ENCODE peak calls at places on chromosomes 2 and 18, in ten cellular contexts. W is dorsolateral prefrontal cortex, C is astrocyte, J is fibroblast of lung, V is AG04450, P is psoas muscle, K is tibial artery, X is WTC11, U is ovary, O is nephron progenitor cell. Z is an unnamed sample.

GRCh38 chr2:62456721-62457539 is 49.1 kb downstream of the TMEM17 start:
- DNase-seq in V (no peak), K (peak; percentile 60), W (peak; percentile 80), J (peak; percentile 74), U (peak; percentile 74), O (peak; percentile 94), C (peak; percentile 63), P (peak; percentile 71), X (peak; percentile 94), Z (peak; percentile 44)

GRCh38 chr2:10079192-10079930 is 850 bp downstream of the CYS1 start:
- DNase-seq in P (peak; percentile 50), O (peak; percentile 60), C (peak; percentile 69), X (peak; percentile 36), W (peak; percentile 52), K (peak; percentile 39), J (peak; percentile 76), U (peak; percentile 57), V (no peak), Z (no peak)

GRCh38 chr2:38494394-38494793 is 108.3 kb downstream of the HNRNPLL start:
- DNase-seq in O (no peak), P (peak; percentile 75), V (no peak), K (no peak), C (no peak), W (no peak), U (no peak), J (no peak), X (no peak), Z (no peak)

GRCh38 chr2:238142382-238143205 is 4.1 kb downstream of the KLHL30 start:
- DNase-seq in O (no peak), C (no peak), V (no peak), W (no peak), P (no peak), K (no peak), J (no peak), U (no peak), X (no peak), Z (no peak)

GRCh38 chr2:241842067-241842415 is 16.7 kb downstream of the PDCD1 start:
- DNase-seq in J (no peak), C (no peak), O (no peak), U (no peak), W (no peak), X (no peak), K (no peak), P (no peak), V (no peak), Z (no peak)

GRCh38 chr2:158722266-158723105 is 72.6 kb upstream of the DAPL1 start:
- DNase-seq in K (no peak), J (no peak), X (no peak), O (no peak), C (no peak), W (no peak), U (no peak), P (no peak), V (no peak), Z (no peak)

GRCh38 chr2:190318931-190319556 is 582 bp downstream of the HIBCH start:
- DNase-seq in O (peak; percentile 14), X (no peak), J (no peak), K (no peak), C (no peak), U (peak; percentile 11), V (no peak), P (no peak), W (no peak), Z (no peak)

GRCh38 chr2:12352891-12353290 is 363.8 kb upstream of the TRIB2 start:
- DNase-seq in W (no peak), K (no peak), V (no peak), C (no peak), P (no peak), X (no peak), U (no peak), O (no peak), J (no peak), Z (no peak)

GRCh38 chr2:190718652-190719526 is 70.0 kb downstream of the NAB1 start:
- DNase-seq in W (no peak), K (no peak), O (peak; percentile 27), X (no peak), J (peak; percentile 80), P (peak; percentile 32), C (peak; percentile 74), V (peak; percentile 18), U (no peak), Z (no peak)

GRCh38 chr18:24075731-24076130 is 61.2 kb downstream of the TTC39C start:
- DNase-seq in O (no peak), K (no peak), X (no peak), U (no peak), V (no peak), P (no peak), J (no peak), W (no peak), C (no peak), Z (no peak)

GRCh38 chr18:50861617-50862016 is 17.3 kb upstream of the ME2 start:
- DNase-seq in K (no peak), X (no peak), J (no peak), U (no peak), P (no peak), O (no peak), W (no peak), V (no peak), C (no peak), Z (no peak)

GRCh38 chr18:50853863-50854271 is 25.1 kb upstream of the ME2 start:
- DNase-seq in P (peak; percentile 26), C (peak; percentile 70), K (peak; percentile 21), U (no peak), O (no peak), X (no peak), W (no peak), V (no peak), J (peak; percentile 81), Z (no peak)

GRCh38 chr18:50859793-50860192 is 19.1 kb upstream of the ME2 start:
- DNase-seq in W (no peak), C (no peak), X (no peak), V (no peak), U (no peak), K (no peak), O (no peak), P (no peak), J (no peak), Z (no peak)

GRCh38 chr18:50855976-50856772 is 22.7 kb upstream of the ME2 start:
- DNase-seq in O (no peak), J (peak; percentile 7), P (no peak), C (no peak), K (no peak), X (no peak), V (no peak), W (no peak), U (no peak), Z (no peak)

DNA sequence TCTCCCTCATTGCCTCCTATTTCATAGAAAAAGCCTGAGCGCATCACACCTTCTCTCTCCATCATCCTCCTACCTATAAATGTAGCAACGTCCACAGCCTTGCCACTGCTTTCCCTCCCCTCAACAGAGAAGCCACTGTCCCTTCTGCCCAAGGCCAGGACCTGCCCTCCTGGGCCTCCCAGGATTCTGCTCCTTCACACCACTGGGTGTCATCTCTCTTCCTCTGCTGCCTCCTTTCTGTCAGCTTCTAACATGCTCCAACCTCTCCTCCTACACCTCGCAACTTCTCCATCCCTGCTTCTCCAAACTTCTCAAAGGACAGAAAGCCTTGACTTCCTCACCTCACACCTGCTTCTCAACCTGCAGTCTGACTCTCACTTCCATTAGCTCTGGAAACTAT is 21.2 kb upstream of the ME2 start:
- DNase-seq in K (no peak), C (no peak), P (no peak), W (no peak), U (no peak), V (no peak), J (no peak), X (no peak), O (no peak), Z (no peak)
- TF ChIP-seq CTCF in K (no peak), C (no peak), P (no peak), W (no peak), U (no peak), V (no peak), J (no peak), X (no peak), O (no peak), Z (no peak)

GRCh38 chr2:231933916-231934401 is 7.8 kb upstream of the NPPC start:
- DNase-seq in O (no peak), C (no peak), U (no peak), P (peak; percentile 68), K (no peak), X (no peak), V (no peak), W (no peak), J (no peak), Z (no peak)

GRCh38 chr2:231935207-231935524 is 9.0 kb upstream of the NPPC start:
- DNase-seq in X (no peak), J (no peak), C (no peak), V (no peak), U (no peak), K (no peak), O (no peak), P (no peak), W (no peak), Z (no peak)

GRCh38 chr2:231932985-231933915 is 7.1 kb upstream of the NPPC start:
- DNase-seq in J (no peak), W (no peak), O (no peak), V (no peak), C (no peak), K (no peak), P (no peak), U (no peak), X (no peak), Z (no peak)

GRCh38 chr2:231935815-231936214 is 9.6 kb upstream of the NPPC start:
- DNase-seq in C (no peak), K (no peak), V (no peak), X (no peak), P (no peak), W (no peak), U (no peak), O (no peak), J (no peak), Z (no peak)

GRCh38 chr2:231934441-231935206 is 8.4 kb upstream of the NPPC start:
- DNase-seq in O (no peak), U (no peak), P (no peak), K (no peak), X (no peak), J (no peak), C (no peak), W (no peak), V (no peak), Z (no peak)
- TF ChIP-seq CTCF in O (no peak), U (no peak), P (no peak), K (no peak), X (no peak), J (no peak), C (no peak), W (no peak), V (no peak), Z (no peak)

DNA sequence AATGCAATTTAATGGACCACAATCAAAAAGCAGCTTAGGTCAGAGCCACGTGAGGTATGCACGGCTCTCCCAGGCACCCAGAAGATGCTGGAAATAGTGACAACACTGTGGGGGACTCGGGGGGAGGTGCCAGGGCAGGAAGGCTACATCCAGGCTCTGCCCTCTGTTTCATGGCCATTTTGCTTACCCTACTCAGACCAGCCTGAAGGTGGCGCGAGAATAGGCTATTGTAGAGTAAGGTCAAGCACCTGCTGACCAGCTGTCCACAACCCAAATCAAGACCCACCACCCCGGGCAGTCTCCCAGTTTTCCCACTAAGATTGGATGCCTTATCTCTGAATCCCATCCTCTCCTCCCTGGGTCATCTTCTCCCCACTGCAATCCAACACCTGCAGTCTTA is 115.7 kb downstream of the VIT start:
- DNase-seq in O (peak; percentile 19), C (no peak), W (no peak), V (no peak), J (no peak), X (peak; percentile 78), U (no peak), K (no peak), P (no peak), Z (no peak)
- TF ChIP-seq CTCF in O (no peak), C (no peak), W (no peak), V (peak; percentile 11), J (no peak), X (no peak), U (no peak), K (no peak), P (no peak), Z (no peak)

GRCh38 chr2:73359915-73360697 is 25.5 kb upstream of the ALMS1 start:
- DNase-seq in U (no peak), O (no peak), J (no peak), W (no peak), P (no peak), C (no peak), V (no peak), X (no peak), K (no peak), Z (no peak)
- TF ChIP-seq CTCF in U (no peak), O (peak; percentile 46), J (peak; percentile 35), W (peak; percentile 48), P (no peak), C (peak; percentile 27), V (peak; percentile 51), X (peak; percentile 14), K (no peak), Z (peak; percentile 22)

Z was measured in CD8-positive, alpha-beta T cell.